ENCODE peak calls at places on chromosome 14, in five cellular contexts. C, I, Q, G and J are unnamed samples.

GRCh38 chr14:55045087-55045486 is 6.4 kb upstream of the MAPK1IP1L start:
- DNase-seq in C (no peak), G (no peak), Q (no peak), I (no peak), J (no peak)

GRCh38 chr14:81211844-81212243 is 8.9 kb downstream of the GTF2A1 start:
- DNase-seq in I (no peak), C (peak; percentile 93), G (no peak), Q (peak; percentile 30), J (no peak)

GRCh38 chr14:54815016-54815415 is 87.6 kb downstream of the GCH1 start:
- DNase-seq in G (no peak), Q (no peak), C (no peak), I (no peak), J (no peak)

GRCh38 chr14:70701610-70702009 is 59.9 kb downstream of the TTC9 start:
- DNase-seq in C (no peak), G (no peak), I (no peak), Q (no peak), J (no peak)

GRCh38 chr14:75654127-75654732 is 6.4 kb downstream of the ERG28 start:
- DNase-seq in I (peak; percentile 85), Q (peak; percentile 78), C (peak; percentile 94), G (peak; percentile 35), J (peak; percentile 85)

GRCh38 chr14:68654471-68654941 is 138.4 kb downstream of the ZFP36L1 start:
- DNase-seq in Q (no peak), I (no peak), C (no peak), G (no peak), J (no peak)

GRCh38 chr14:66315548-66315947 is 170.6 kb upstream of the CCDC196 start:
- DNase-seq in I (no peak), G (no peak), Q (no peak), C (peak; percentile 43), J (no peak)

GRCh38 chr14:74508844-74509428 is 15.4 kb downstream of the ISCA2 start:
- DNase-seq in I (peak; percentile 63), Q (no peak), C (no peak), G (no peak), J (no peak)

GRCh38 chr14:87013583-87013982 is 979.4 kb downstream of the GALC start:
- DNase-seq in I (no peak), G (no peak), Q (no peak), C (no peak), J (no peak)

GRCh38 chr14:77610553-77610952 is 5.9 kb downstream of the SPTLC2 start:
- DNase-seq in G (no peak), I (no peak), C (no peak), Q (no peak), J (no peak)
- H3K4me1 ChIP-seq in G (no peaks in the 10 kb centered on the region), I (peaks cover 10% of the 10 kb centered on the region), C (peaks cover 67% of the 10 kb centered on the region), Q (peaks cover 33% of the 10 kb centered on the region), J (peaks cover 2% of the 10 kb centered on the region)

GRCh38 chr14:103130017-103130764 is 6.9 kb downstream of the TNFAIP2 start:
- DNase-seq in Q (no peak), I (no peak), G (no peak), C (no peak), J (no peak)
- H3K4me3 ChIP-seq in Q (no peak overlapping the region), I (no peak overlapping the region), G (no peak overlapping the region), C (no peak overlapping the region), J (no peak overlapping the region)

GRCh38 chr14:99515301-99516155 is 34.3 kb downstream of the CCNK start:
- DNase-seq in Q (peak; percentile 13), C (no peak), I (no peak), G (no peak), J (no peak)

GRCh38 chr14:99512571-99513182 is 31.5 kb downstream of the CCNK start:
- DNase-seq in G (no peak), Q (no peak), C (no peak), I (no peak), J (no peak)

GRCh38 chr14:99513183-99513694 is 32.0 kb downstream of the CCNK start:
- DNase-seq in I (peak; percentile 70), Q (no peak), G (no peak), C (no peak), J (no peak)

GRCh38 chr14:99514552-99515300 is 33.5 kb downstream of the CCNK start:
- DNase-seq in C (no peak), I (no peak), Q (no peak), G (no peak), J (no peak)

DNA sequence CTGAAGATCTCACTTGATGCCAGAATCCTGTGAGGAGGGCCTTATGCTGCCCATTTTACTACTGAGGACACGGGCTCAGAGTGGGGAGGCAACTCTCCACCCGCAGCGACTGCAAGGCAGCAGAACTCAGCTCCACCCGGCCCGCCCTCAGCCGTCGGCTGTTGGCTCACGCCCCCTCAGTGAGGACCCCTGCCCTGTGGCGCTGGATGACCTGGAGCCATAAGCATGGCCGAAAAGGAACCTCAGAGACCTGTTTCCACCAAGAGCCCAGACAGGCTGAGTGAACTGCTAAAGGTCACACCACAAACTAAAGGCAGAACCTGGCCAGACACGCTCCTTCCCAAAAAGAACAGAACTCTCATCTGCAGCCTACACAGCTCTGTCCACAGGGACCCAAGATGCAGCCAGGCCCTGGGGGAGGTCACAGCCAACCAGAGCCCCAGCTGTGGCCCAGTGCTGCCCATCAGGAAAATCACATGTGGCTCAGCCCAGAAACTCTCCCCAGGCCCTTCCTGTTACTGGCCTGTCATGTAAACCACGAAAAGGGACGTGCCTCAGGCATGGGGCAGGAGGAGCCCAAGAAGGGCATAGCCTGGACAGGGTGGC is 32.8 kb downstream of the CCNK start:
- DNase-seq in C (no peak), G (no peak), Q (no peak), I (no peak), J (no peak)
- H3K36me3 ChIP-seq in C (no peaks in the 10 kb centered on the region), G (peaks cover 64% of the 10 kb centered on the region), Q (peaks cover 52% of the 10 kb centered on the region), I (peaks cover 22% of the 10 kb centered on the region), J (peaks cover 24% of the 10 kb centered on the region)

DNA sequence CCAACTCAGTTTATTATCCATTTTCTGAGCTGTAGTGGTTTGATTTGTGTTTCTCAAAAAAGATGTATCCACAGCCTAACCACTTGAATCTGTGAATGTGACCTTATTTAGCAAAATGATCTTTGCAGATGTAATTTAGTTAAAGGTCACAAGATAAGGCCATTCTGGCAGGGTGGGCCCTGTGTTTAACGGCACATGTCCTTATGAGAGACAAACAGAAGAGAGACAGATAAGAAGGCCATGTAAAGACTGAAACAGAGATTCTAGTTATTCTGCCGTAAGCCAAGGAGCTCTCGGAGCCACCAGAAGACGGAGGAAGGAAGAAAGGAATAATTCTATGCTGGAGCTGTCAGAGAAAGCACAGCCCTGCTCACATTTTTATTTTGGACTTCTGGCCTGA is 374.2 kb downstream of the PRKD1 start:
- DNase-seq in Q (no peak), G (no peak), I (no peak), C (no peak), J (no peak)
- H3K4me1 ChIP-seq in Q (no peaks in the 10 kb centered on the region), G (no peaks in the 10 kb centered on the region), I (peaks cover 8% of the 10 kb centered on the region), C (no peaks in the 10 kb centered on the region), J (no peaks in the 10 kb centered on the region)

GRCh38 chr14:105062048-105062433 is 3.2 kb downstream of the GPR132 start:
- DNase-seq in I (no peak), C (no peak), G (no peak), Q (no peak), J (no peak)
- H3K4me3 ChIP-seq in I (no peak overlapping the region), C (no peak overlapping the region), G (no peak overlapping the region), Q (peak overlapping the region; percentile 51), J (peak overlapping the region; percentile 10)

GRCh38 chr14:31122098-31122611 is 85.4 kb downstream of the HECTD1 start:
- DNase-seq in G (no peak), Q (no peak), I (no peak), C (no peak), J (no peak)
- H3K36me3 ChIP-seq in G (peaks cover 52% of the 10 kb centered on the region), Q (peaks cover 91% of the 10 kb centered on the region), I (peaks cover 49% of the 10 kb centered on the region), C (peaks cover 78% of the 10 kb centered on the region), J (peaks cover 18% of the 10 kb centered on the region)

GRCh38 chr14:23177181-23177580 is 6.3 kb downstream of the SLC7A8 start:
- DNase-seq in I (no peak), Q (no peak), C (no peak), G (no peak), J (peak; percentile 60)
- H3K4me1 ChIP-seq in I (peaks cover 11% of the 10 kb centered on the region), Q (peaks cover 26% of the 10 kb centered on the region), C (peaks cover under 1% of the 10 kb centered on the region), G (peaks cover 4% of the 10 kb centered on the region), J (peaks cover 2% of the 10 kb centered on the region)